ENCODE peak calls at places on chromosomes 13 and 19, in six cellular contexts. A is K562, D is HepG2, I is A549, Y is GM23338, X is Panc1. Z is an unnamed sample.

GRCh38 chr13:43698009-43698408 is 88.8 kb downstream of the ENOX1 start:
- DNase-seq in I (no peak), Y (no peak), A (no peak), X (no peak), D (no peak), Z (no peak)

GRCh38 chr19:1935484-1936208 is 5.3 kb upstream of the CSNK1G2 start:
- DNase-seq in A (peak), I (no peak), D (peak), X (no peak), Y (peak), Z (peak)

GRCh38 chr19:34835952-34836351 is 62.9 kb upstream of the ZNF599 start:
- DNase-seq in D (no peak), I (no peak), A (no peak), X (no peak), Y (no peak), Z (no peak)

GRCh38 chr13:74920945-74921725 is 560.8 kb downstream of the TBC1D4 start:
- DNase-seq in I (no peak), A (peak), D (no peak), X (no peak), Y (no peak), Z (no peak)

GRCh38 chr19:47255947-47256687 is at the start of gene CCDC9:
- DNase-seq in Y (peak), X (no peak), D (peak), I (peak), A (no peak), Z (peak)

GRCh38 chr13:98581971-98582702 is 5.2 kb upstream of the STK24 start:
- DNase-seq in D (no peak), A (no peak), X (no peak), I (no peak), Y (no peak), Z (no peak)

GRCh38 chr13:60019119-60019993 is 144.4 kb downstream of the DIAPH3 start:
- DNase-seq in Y (peak), A (no peak), I (no peak), D (peak), X (no peak), Z (no peak)

GRCh38 chr19:2201473-2202148 is 34.5 kb downstream of the PLEKHJ1 start:
- DNase-seq in I (no peak), Y (no peak), D (no peak), A (no peak), X (no peak), Z (no peak)

GRCh38 chr13:32415019-32415418 is 12.9 kb downstream of the N4BP2L1 start:
- DNase-seq in I (peak), Y (peak), D (no peak), X (no peak), A (peak), Z (no peak)

GRCh38 chr13:41610426-41610825 is 153.1 kb downstream of the RGCC start:
- DNase-seq in Y (no peak), A (no peak), I (no peak), X (no peak), D (peak), Z (no peak)

GRCh38 chr19:1164684-1165531 is 9.2 kb downstream of the SBNO2 start:
- DNase-seq in D (no peak), Y (no peak), X (no peak), I (no peak), A (peak), Z (no peak)

GRCh38 chr19:33064117-33064777 is 441 bp downstream of the RHPN2 start:
- DNase-seq in Y (peak), X (no peak), A (peak), I (no peak), D (no peak), Z (no peak)

GRCh38 chr19:38270587-38271167 is 6.3 kb downstream of the SPINT2 start:
- DNase-seq in A (peak), I (peak), D (no peak), Y (no peak), X (peak), Z (no peak)

GRCh38 chr13:43196750-43197149 is 173.4 kb downstream of the DNAJC15 start:
- DNase-seq in A (no peak), D (no peak), X (no peak), I (no peak), Y (no peak), Z (no peak)

GRCh38 chr19:57338798-57339378 is 12.2 kb upstream of the ZNF304 start:
- DNase-seq in D (no peak), I (no peak), A (no peak), Y (no peak), X (no peak), Z (no peak)

GRCh38 chr13:89936256-89936655 is 1411.2 kb upstream of the MIR17HG start:
- DNase-seq in D (no peak), A (no peak), X (no peak), I (no peak), Y (no peak), Z (no peak)

GRCh38 chr13:86567119-86567518 is 767.9 kb upstream of the SLITRK6 start:
- DNase-seq in A (no peak), Y (peak), I (no peak), D (peak), X (no peak), Z (no peak)

GRCh38 chr19:31270897-31271568 is 78.2 kb downstream of the TSHZ3 start:
- DNase-seq in D (no peak), A (no peak), X (no peak), Y (no peak), I (no peak), Z (no peak)

GRCh38 chr13:53197424-53197823 is 168.8 kb downstream of the OLFM4 start:
- DNase-seq in Y (no peak), X (no peak), A (no peak), I (no peak), D (no peak), Z (no peak)

GRCh38 chr19:37362733-37363132 is 8.2 kb upstream of the ZNF527 start:
- DNase-seq in X (no peak), I (no peak), D (peak), Y (peak), A (peak), Z (no peak)

GRCh38 chr19:29964171-29964570 is 22.1 kb downstream of the URI1 start:
- DNase-seq in Y (no peak), A (no peak), I (no peak), D (no peak), X (no peak), Z (no peak)

GRCh38 chr13:109844396-109844795 is 58.0 kb upstream of the IRS2 start:
- DNase-seq in X (no peak), Y (peak), I (no peak), D (no peak), A (no peak), Z (no peak)

GRCh38 chr19:51986309-51987291 is at the start of gene ZNF350:
- DNase-seq in X (peak), D (peak), I (peak), Y (peak), A (peak), Z (peak)
- H3K27ac ChIP-seq in X (peak), D (peak), I (peak), Y (peak), A (peak), Z (peak)

GRCh38 chr19:16571689-16572331 is 405 bp downstream of the SLC35E1 start:
- DNase-seq in Y (peak), X (no peak), D (no peak), I (no peak), A (no peak), Z (peak)
- TF ChIP-seq REST in Y (no peak), X (no peak), D (no peak), I (no peak), A (peak), Z (no peak)

GRCh38 chr13:80164451-80164850 is 176.5 kb downstream of the SPRY2 start:
- DNase-seq in I (no peak), Y (no peak), A (no peak), D (no peak), X (no peak), Z (no peak)
- H3K27ac ChIP-seq in I (no peak), Y (no peak), A (no peak), D (no peak), X (no peak), Z (no peak)

DNA sequence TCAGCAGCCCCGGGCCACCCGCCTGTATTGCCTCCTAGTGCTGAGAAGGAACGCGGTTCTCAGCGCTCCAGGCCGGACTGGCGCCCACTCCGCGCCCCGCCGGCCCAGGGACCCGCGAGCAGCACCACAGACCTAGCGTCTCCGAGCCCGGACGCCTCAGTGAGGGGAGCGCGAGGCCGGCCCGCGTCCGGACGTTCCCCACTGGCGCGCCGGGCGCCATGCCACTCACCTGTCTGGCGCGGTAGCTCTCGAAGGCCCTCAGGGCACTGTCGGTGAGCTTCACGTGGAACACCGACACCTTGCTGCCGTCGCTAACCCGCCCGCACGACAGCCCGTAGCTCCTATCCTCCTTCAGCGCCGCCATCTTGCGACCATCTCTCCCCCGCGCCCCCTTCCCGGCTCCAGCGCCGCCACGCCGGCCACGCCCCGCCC is at the start of gene ELL:
- DNase-seq in Y (no peak), D (no peak), X (no peak), A (no peak), I (no peak), Z (no peak)
- TF ChIP-seq REST in Y (no peak), D (no peak), X (no peak), A (peak), I (no peak), Z (peak)

GRCh38 chr13:57630661-57631606 is 610 bp upstream of the PCDH17 start:
- DNase-seq in X (no peak), A (no peak), I (no peak), Y (peak), D (no peak), Z (no peak)
- H3K27ac ChIP-seq in X (no peak), A (no peak), I (no peak), Y (no peak), D (no peak), Z (no peak)

GRCh38 chr19:45591004-45591637 is 6.5 kb upstream of the OPA3 start:
- DNase-seq in X (no peak), D (peak), Y (peak), I (peak), A (peak), Z (no peak)
- TF ChIP-seq REST in X (no peak), D (no peak), Y (no peak), I (no peak), A (peak), Z (no peak)

GRCh38 chr13:91148098-91148497 is 199.4 kb upstream of the MIR17HG start:
- DNase-seq in X (no peak), D (no peak), A (no peak), I (no peak), Y (no peak), Z (no peak)
- H3K27ac ChIP-seq in X (no peak), D (no peak), A (no peak), I (no peak), Y (no peak), Z (no peak)

GRCh38 chr19:45404557-45405434 is at the start of gene PPP1R13L:
- DNase-seq in X (peak), A (peak), D (peak), I (peak), Y (peak), Z (no peak)
- TF ChIP-seq REST in X (no peak), A (no peak), D (no peak), I (no peak), Y (no peak), Z (no peak)

Z was measured in HL-60.